ENCODE peak calls at places on chromosomes 5 and 9, in eight cellular contexts. One of them, this sample, is unnamed. For H3K4me1 and H3K36me3, the result is how much of the 10 kb centered on the place peaks cover.

GRCh38 chr9:131289301-131290038 is at the start of gene PLPP7:
- DNase-seq in iPS DF 6.9: no peak
- DNase-seq in PC-9: no peak
- DNase-seq in tibial artery: peak
- DNase-seq in CD8-positive, alpha-beta T cell: no peak
- DNase-seq in ovary: peak
- DNase-seq in tibial nerve: peak
- DNase-seq in OCI-LY7: no peak
- DNase-seq in this sample: peak

GRCh38 chr5:132414634-132415377 is 45.3 kb downstream of the SLC22A5 start:
- DNase-seq in tibial nerve: no peak
- DNase-seq in OCI-LY7: no peak
- DNase-seq in ovary: no peak
- DNase-seq in iPS DF 6.9: no peak
- DNase-seq in PC-9: peak
- DNase-seq in tibial artery: no peak
- DNase-seq in CD8-positive, alpha-beta T cell: no peak
- DNase-seq in this sample: no peak

GRCh38 chr5:54442271-54442670 is 13.2 kb upstream of the HSPB3 start:
- DNase-seq in tibial artery: no peak
- DNase-seq in CD8-positive, alpha-beta T cell: no peak
- DNase-seq in iPS DF 6.9: no peak
- DNase-seq in ovary: no peak
- DNase-seq in PC-9: no peak
- DNase-seq in OCI-LY7: no peak
- DNase-seq in tibial nerve: no peak
- DNase-seq in this sample: no peak

GRCh38 chr9:93121316-93122241 is 12.5 kb downstream of the NINJ1 start:
- DNase-seq in tibial nerve: peak
- DNase-seq in OCI-LY7: no peak
- DNase-seq in ovary: peak
- DNase-seq in iPS DF 6.9: no peak
- DNase-seq in tibial artery: peak
- DNase-seq in PC-9: no peak
- DNase-seq in CD8-positive, alpha-beta T cell: no peak
- DNase-seq in this sample: no peak

GRCh38 chr9:34334337-34334824 is 5.0 kb downstream of the NUDT2 start:
- DNase-seq in iPS DF 6.9: no peak
- DNase-seq in tibial artery: no peak
- DNase-seq in tibial nerve: no peak
- DNase-seq in ovary: no peak
- DNase-seq in PC-9: no peak
- DNase-seq in CD8-positive, alpha-beta T cell: no peak
- DNase-seq in OCI-LY7: no peak
- DNase-seq in this sample: no peak

GRCh38 chr5:65834306-65834705 is 92.1 kb upstream of the ERBIN start:
- DNase-seq in iPS DF 6.9: no peak
- DNase-seq in OCI-LY7: no peak
- DNase-seq in tibial artery: no peak
- DNase-seq in PC-9: no peak
- DNase-seq in tibial nerve: no peak
- DNase-seq in ovary: no peak
- DNase-seq in CD8-positive, alpha-beta T cell: no peak
- DNase-seq in this sample: no peak

GRCh38 chr5:150155258-150156032 is at the start of gene PDGFRB:
- DNase-seq in PC-9: no peak
- DNase-seq in ovary: peak
- DNase-seq in CD8-positive, alpha-beta T cell: peak
- DNase-seq in iPS DF 6.9: no peak
- DNase-seq in tibial nerve: peak
- DNase-seq in tibial artery: peak
- DNase-seq in OCI-LY7: no peak
- DNase-seq in this sample: peak

GRCh38 chr5:67983251-67983941 is 232.2 kb upstream of the PIK3R1 start:
- DNase-seq in ovary: no peak
- DNase-seq in PC-9: no peak
- DNase-seq in tibial nerve: no peak
- DNase-seq in tibial artery: no peak
- DNase-seq in iPS DF 6.9: no peak
- DNase-seq in OCI-LY7: no peak
- DNase-seq in CD8-positive, alpha-beta T cell: no peak
- DNase-seq in this sample: no peak

GRCh38 chr9:82201186-82201585 is 212.6 kb downstream of the SPATA31D1 start:
- DNase-seq in tibial artery: no peak
- DNase-seq in ovary: no peak
- DNase-seq in iPS DF 6.9: no peak
- DNase-seq in PC-9: no peak
- DNase-seq in OCI-LY7: no peak
- DNase-seq in CD8-positive, alpha-beta T cell: no peak
- DNase-seq in tibial nerve: no peak
- DNase-seq in this sample: no peak

GRCh38 chr9:107280543-107280942 is 2.5 kb upstream of the RAD23B start:
- DNase-seq in tibial nerve: no peak
- DNase-seq in ovary: no peak
- DNase-seq in CD8-positive, alpha-beta T cell: no peak
- DNase-seq in PC-9: peak
- DNase-seq in iPS DF 6.9: no peak
- DNase-seq in OCI-LY7: no peak
- DNase-seq in tibial artery: no peak
- DNase-seq in this sample: no peak

GRCh38 chr9:133148351-133149129 is 15.2 kb downstream of the GBGT1 start:
- DNase-seq in ovary: peak
- DNase-seq in OCI-LY7: peak
- DNase-seq in tibial artery: no peak
- DNase-seq in CD8-positive, alpha-beta T cell: peak
- DNase-seq in PC-9: peak
- DNase-seq in tibial nerve: no peak
- DNase-seq in iPS DF 6.9: no peak
- DNase-seq in this sample: no peak

GRCh38 chr9:124759327-124759726 is 11.8 kb downstream of the NR6A1 start:
- DNase-seq in ovary: no peak
- DNase-seq in tibial artery: no peak
- DNase-seq in PC-9: no peak
- DNase-seq in iPS DF 6.9: no peak
- DNase-seq in tibial nerve: no peak
- DNase-seq in CD8-positive, alpha-beta T cell: no peak
- DNase-seq in OCI-LY7: no peak
- DNase-seq in this sample: no peak
- H3K4me1 ChIP-seq in ovary: under half
- H3K4me1 ChIP-seq in tibial artery: under half
- H3K4me1 ChIP-seq in PC-9: under half
- H3K4me1 ChIP-seq in iPS DF 6.9: under half
- H3K4me1 ChIP-seq in tibial nerve: under half
- H3K4me1 ChIP-seq in CD8-positive, alpha-beta T cell: under half
- H3K4me1 ChIP-seq in OCI-LY7: under half
- H3K4me1 ChIP-seq in this sample: under half

DNA sequence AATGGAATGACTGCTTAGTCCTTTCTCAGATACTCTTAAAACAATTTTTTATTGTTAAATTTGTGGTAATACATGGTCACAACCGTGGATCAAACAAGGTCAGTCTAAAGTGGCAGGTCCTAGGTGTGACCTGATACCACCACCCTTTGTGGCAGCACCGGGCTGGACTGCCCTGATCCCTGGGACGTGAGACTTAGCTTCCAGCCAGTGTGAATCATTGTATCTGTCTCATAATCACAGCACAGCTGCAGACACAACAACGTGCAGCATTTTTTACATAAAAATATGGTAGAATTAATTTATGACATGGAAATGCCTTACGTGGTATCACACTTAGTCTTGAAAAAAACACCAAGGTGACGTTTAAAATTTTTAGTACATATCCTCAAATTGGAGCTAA is 7.8 kb downstream of the TOR1B start:
- DNase-seq in OCI-LY7: no peak
- DNase-seq in tibial nerve: no peak
- DNase-seq in tibial artery: no peak
- DNase-seq in CD8-positive, alpha-beta T cell: no peak
- DNase-seq in ovary: no peak
- DNase-seq in PC-9: no peak
- DNase-seq in iPS DF 6.9: no peak
- DNase-seq in this sample: no peak
- H3K36me3 ChIP-seq in OCI-LY7: half or more
- H3K36me3 ChIP-seq in tibial nerve: under half
- H3K36me3 ChIP-seq in tibial artery: half or more
- H3K36me3 ChIP-seq in CD8-positive, alpha-beta T cell: under half
- H3K36me3 ChIP-seq in ovary: under half
- H3K36me3 ChIP-seq in PC-9: under half
- H3K36me3 ChIP-seq in iPS DF 6.9: under half
- H3K36me3 ChIP-seq in this sample: under half

GRCh38 chr5:87541668-87542067 is 128.9 kb upstream of the CCNH start:
- DNase-seq in tibial artery: no peak
- DNase-seq in ovary: no peak
- DNase-seq in PC-9: no peak
- DNase-seq in OCI-LY7: no peak
- DNase-seq in CD8-positive, alpha-beta T cell: no peak
- DNase-seq in tibial nerve: no peak
- DNase-seq in iPS DF 6.9: no peak
- DNase-seq in this sample: no peak
- H3K4me3 ChIP-seq in tibial artery: no peak
- H3K4me3 ChIP-seq in ovary: no peak
- H3K4me3 ChIP-seq in PC-9: no peak
- H3K4me3 ChIP-seq in OCI-LY7: no peak
- H3K4me3 ChIP-seq in CD8-positive, alpha-beta T cell: no peak
- H3K4me3 ChIP-seq in tibial nerve: no peak
- H3K4me3 ChIP-seq in iPS DF 6.9: no peak
- H3K4me3 ChIP-seq in this sample: no peak

DNA sequence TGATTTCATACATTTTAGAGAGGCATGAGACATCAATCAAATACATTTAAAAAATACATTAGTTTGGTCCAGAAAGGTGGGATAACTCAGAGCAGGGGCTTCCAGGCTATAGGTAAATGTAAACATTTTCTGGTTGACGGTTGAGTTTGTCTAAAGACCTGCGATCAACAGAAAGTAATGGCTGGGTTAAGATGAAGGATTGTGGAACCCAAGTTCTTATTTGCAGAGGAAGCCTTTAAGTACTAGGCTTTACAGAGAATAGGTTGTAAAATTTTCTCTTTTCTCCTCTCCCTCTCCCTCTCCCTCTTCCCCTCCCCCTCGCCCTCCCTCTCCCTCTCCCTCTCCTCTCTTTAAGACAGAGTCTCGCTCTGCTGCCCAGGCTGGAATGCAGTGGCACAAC is 50.8 kb downstream of the PTTG1 start:
- DNase-seq in iPS DF 6.9: no peak
- DNase-seq in CD8-positive, alpha-beta T cell: no peak
- DNase-seq in PC-9: no peak
- DNase-seq in ovary: no peak
- DNase-seq in tibial nerve: no peak
- DNase-seq in OCI-LY7: no peak
- DNase-seq in tibial artery: no peak
- DNase-seq in this sample: no peak
- H3K4me1 ChIP-seq in iPS DF 6.9: under half
- H3K4me1 ChIP-seq in CD8-positive, alpha-beta T cell: under half
- H3K4me1 ChIP-seq in PC-9: under half
- H3K4me1 ChIP-seq in ovary: under half
- H3K4me1 ChIP-seq in tibial nerve: under half
- H3K4me1 ChIP-seq in OCI-LY7: half or more
- H3K4me1 ChIP-seq in tibial artery: under half
- H3K4me1 ChIP-seq in this sample: under half

GRCh38 chr9:128175102-128175563 is 15.1 kb downstream of the BBLN start:
- DNase-seq in tibial artery: no peak
- DNase-seq in OCI-LY7: no peak
- DNase-seq in PC-9: no peak
- DNase-seq in CD8-positive, alpha-beta T cell: no peak
- DNase-seq in tibial nerve: no peak
- DNase-seq in iPS DF 6.9: no peak
- DNase-seq in ovary: no peak
- DNase-seq in this sample: no peak
- H3K36me3 ChIP-seq in tibial artery: half or more
- H3K36me3 ChIP-seq in OCI-LY7: half or more
- H3K36me3 ChIP-seq in PC-9: under half
- H3K36me3 ChIP-seq in CD8-positive, alpha-beta T cell: under half
- H3K36me3 ChIP-seq in tibial nerve: under half
- H3K36me3 ChIP-seq in iPS DF 6.9: under half
- H3K36me3 ChIP-seq in ovary: under half
- H3K36me3 ChIP-seq in this sample: half or more

DNA sequence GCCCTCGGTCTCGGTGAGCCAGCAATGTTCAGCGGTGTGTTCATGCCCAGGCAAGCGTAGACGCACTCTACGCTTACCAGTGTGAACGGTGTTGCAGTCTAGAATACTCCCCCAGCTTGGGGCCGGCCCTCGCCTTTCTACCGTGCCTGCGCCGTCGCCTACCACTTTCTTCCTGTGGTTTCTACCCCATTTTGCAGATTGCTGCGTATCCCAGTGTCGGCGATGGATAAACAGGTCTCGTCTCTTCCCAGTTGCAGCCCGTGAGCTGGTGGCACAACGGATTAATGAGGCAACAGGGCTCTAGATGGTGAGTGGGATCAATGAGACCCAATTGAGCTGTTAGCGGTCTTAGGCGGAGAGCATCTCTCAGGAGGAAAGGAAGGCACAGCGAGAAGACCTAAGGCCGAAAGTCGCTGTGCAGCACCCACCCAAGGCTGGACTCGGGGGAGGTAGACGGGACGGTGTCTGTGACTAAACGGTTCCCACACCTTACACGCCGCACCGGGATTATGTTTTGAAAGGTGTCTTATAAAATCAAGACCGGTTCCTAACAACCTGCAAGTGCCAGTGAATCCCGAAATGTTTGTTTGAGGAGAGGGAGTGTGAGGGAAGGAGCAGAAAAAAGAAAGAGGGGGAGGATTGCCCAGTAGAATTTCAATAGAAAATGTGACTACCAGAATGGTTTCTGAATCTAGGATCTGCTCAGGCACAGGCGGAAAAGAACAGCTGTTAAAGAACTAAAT is 5.8 kb downstream of the OTP start:
- DNase-seq in ovary: no peak
- DNase-seq in tibial artery: no peak
- DNase-seq in iPS DF 6.9: no peak
- DNase-seq in PC-9: no peak
- DNase-seq in OCI-LY7: no peak
- DNase-seq in tibial nerve: no peak
- DNase-seq in CD8-positive, alpha-beta T cell: no peak
- DNase-seq in this sample: no peak
- H3K4me3 ChIP-seq in ovary: no peak
- H3K4me3 ChIP-seq in tibial artery: no peak
- H3K4me3 ChIP-seq in iPS DF 6.9: no peak
- H3K4me3 ChIP-seq in PC-9: no peak
- H3K4me3 ChIP-seq in OCI-LY7: no peak
- H3K4me3 ChIP-seq in tibial nerve: no peak
- H3K4me3 ChIP-seq in CD8-positive, alpha-beta T cell: no peak
- H3K4me3 ChIP-seq in this sample: no peak

GRCh38 chr5:166032601-166033000 is 2258.8 kb upstream of the WWC1 start:
- DNase-seq in iPS DF 6.9: no peak
- DNase-seq in CD8-positive, alpha-beta T cell: no peak
- DNase-seq in tibial nerve: no peak
- DNase-seq in OCI-LY7: no peak
- DNase-seq in ovary: no peak
- DNase-seq in tibial artery: no peak
- DNase-seq in PC-9: no peak
- DNase-seq in this sample: no peak

GRCh38 chr5:166031926-166032325 is 2259.5 kb upstream of the WWC1 start:
- DNase-seq in iPS DF 6.9: no peak
- DNase-seq in tibial nerve: no peak
- DNase-seq in PC-9: no peak
- DNase-seq in OCI-LY7: no peak
- DNase-seq in tibial artery: no peak
- DNase-seq in ovary: no peak
- DNase-seq in CD8-positive, alpha-beta T cell: no peak
- DNase-seq in this sample: no peak

GRCh38 chr5:166022065-166022464 is 2269.4 kb upstream of the WWC1 start:
- DNase-seq in CD8-positive, alpha-beta T cell: no peak
- DNase-seq in tibial nerve: no peak
- DNase-seq in PC-9: no peak
- DNase-seq in tibial artery: no peak
- DNase-seq in iPS DF 6.9: no peak
- DNase-seq in ovary: no peak
- DNase-seq in OCI-LY7: no peak
- DNase-seq in this sample: no peak

GRCh38 chr5:166027582-166027981 is 2263.9 kb upstream of the WWC1 start:
- DNase-seq in OCI-LY7: no peak
- DNase-seq in PC-9: no peak
- DNase-seq in tibial artery: no peak
- DNase-seq in tibial nerve: no peak
- DNase-seq in ovary: no peak
- DNase-seq in iPS DF 6.9: no peak
- DNase-seq in CD8-positive, alpha-beta T cell: no peak
- DNase-seq in this sample: no peak
- H3K4me1 ChIP-seq in OCI-LY7: under half
- H3K4me1 ChIP-seq in PC-9: under half
- H3K4me1 ChIP-seq in tibial artery: under half
- H3K4me1 ChIP-seq in tibial nerve: under half
- H3K4me1 ChIP-seq in ovary: under half
- H3K4me1 ChIP-seq in iPS DF 6.9: under half
- H3K4me1 ChIP-seq in CD8-positive, alpha-beta T cell: under half
- H3K4me1 ChIP-seq in this sample: under half

This sample was measured in right atrium auricular region.